ENCODE peak calls at places on chromosomes 16 and 17, in five cellular contexts. T is CD8-positive, alpha-beta T cell; W is nephron progenitor cell; I is RWPE1; N is vagina. K is an unnamed sample.

GRCh38 chr16:77881355-77882003 is 93.1 kb downstream of the VAT1L start:
- DNase-seq in W (no peak), I (no peak), N (no peak), T (no peak), K (no peak)

GRCh38 chr17:63696381-63696961 is 3.5 kb downstream of the LIMD2 start:
- DNase-seq in N (no peak), T (peak), W (peak), I (no peak), K (no peak)

GRCh38 chr16:30456302-30456701 is 10.6 kb upstream of the SEPHS2 start:
- DNase-seq in I (no peak), W (no peak), T (no peak), N (no peak), K (no peak)

GRCh38 chr17:74454197-74455024 is 12.0 kb upstream of the CD300A start:
- DNase-seq in T (peak), W (peak), I (no peak), N (no peak), K (peak)

GRCh38 chr17:62987136-62987535 is 21.1 kb downstream of the TANC2 start:
- DNase-seq in I (no peak), T (no peak), N (no peak), W (peak), K (no peak)

GRCh38 chr17:79748296-79749099 is 17.8 kb downstream of the ENPP7 start:
- DNase-seq in N (no peak), I (no peak), W (peak), T (no peak), K (no peak)

GRCh38 chr17:62739666-62740065 is 68.4 kb downstream of the MARCHF10 start:
- DNase-seq in N (no peak), T (no peak), I (no peak), W (no peak), K (no peak)

GRCh38 chr17:1899403-1900000 is 69.7 kb downstream of the RPA1 start:
- DNase-seq in T (no peak), W (no peak), I (no peak), N (no peak), K (no peak)

GRCh38 chr16:27326738-27327585 is 13.2 kb downstream of the IL4R start:
- DNase-seq in I (peak), N (no peak), T (peak), W (peak), K (no peak)
- TF ChIP-seq CTCF in I (no peak), N (no peak), T (no peak), W (no peak), K (no peak)

DNA sequence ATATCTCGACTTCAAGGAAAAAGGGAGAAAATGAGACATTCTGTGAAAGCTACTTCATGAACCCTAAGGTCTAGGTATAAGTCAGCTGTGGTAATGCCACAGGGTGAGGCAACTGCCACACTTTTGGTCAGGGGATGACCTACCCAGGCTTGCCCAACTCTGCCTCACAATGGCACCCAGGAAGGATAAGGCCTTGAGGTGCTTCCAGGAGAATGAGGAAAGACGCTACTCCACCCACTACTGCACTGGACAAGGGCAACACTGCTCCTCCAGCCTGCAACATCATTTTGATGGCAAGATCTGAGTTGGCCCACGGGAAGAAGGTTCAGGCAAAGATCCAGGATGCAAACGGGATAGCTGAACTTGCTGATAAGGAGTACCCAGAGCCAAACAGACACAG is 22.0 kb upstream of the GFOD2 start:
- DNase-seq in W (no peak), I (no peak), T (no peak), N (no peak), K (no peak)
- TF ChIP-seq CTCF in W (no peak), I (no peak), T (no peak), N (no peak), K (no peak)

GRCh38 chr16:89444151-89444723 is 46.1 kb downstream of the ANKRD11 start:
- DNase-seq in T (no peak), I (no peak), W (no peak), N (no peak), K (no peak)
- TF ChIP-seq CTCF in T (no peak), I (no peak), W (no peak), N (no peak), K (no peak)

DNA sequence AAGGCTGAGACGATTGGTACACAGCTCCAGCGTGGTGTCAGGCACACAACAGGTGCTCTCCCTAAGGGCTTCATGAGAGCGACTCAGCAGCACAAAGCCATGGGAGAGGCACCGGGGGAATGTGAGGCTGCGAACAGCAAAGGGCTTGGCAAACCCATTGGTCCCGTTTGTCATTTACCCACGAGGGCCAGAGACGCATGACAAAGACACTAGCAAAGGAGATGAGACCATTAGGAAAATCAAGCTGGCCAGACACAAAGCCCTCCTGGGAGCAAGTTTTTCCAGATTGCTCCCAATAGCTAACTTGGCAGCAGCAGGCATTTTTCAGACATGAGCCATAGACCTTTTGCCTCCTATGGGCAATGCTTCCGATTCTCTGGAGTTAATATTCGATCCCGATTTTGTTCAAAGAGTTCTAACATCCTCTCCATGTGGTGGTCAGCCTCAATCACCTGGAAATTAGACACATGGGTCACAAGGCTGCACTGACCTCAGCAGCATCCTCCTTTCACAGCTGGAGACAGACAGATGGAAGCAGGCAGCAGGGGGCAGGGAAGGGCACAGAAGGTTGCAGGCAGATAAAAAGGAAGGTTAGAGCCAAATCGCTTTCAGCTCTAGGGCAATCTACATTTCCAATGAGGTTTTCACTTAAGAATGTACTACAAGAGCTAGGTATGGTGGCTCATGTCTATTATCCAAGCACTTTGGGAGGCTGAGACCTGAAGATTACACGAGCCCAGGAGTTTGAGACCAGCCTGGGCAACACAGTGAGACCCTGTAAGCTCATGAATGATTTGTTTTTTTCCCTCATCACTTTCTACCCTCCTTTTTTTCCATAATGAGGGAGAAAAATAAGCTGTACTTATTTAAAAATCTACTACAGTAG is 38.1 kb downstream of the TK2 start:
- DNase-seq in I (peak), W (no peak), T (no peak), N (no peak), K (no peak)
- TF ChIP-seq CTCF in I (peak), W (no peak), T (no peak), N (no peak), K (no peak)

GRCh38 chr16:12468552-12468951 is 335.1 kb downstream of the CPPED1 start:
- DNase-seq in N (no peak), W (no peak), I (no peak), T (no peak), K (no peak)
- TF ChIP-seq CTCF in N (no peak), W (peak), I (no peak), T (no peak), K (peak)

DNA sequence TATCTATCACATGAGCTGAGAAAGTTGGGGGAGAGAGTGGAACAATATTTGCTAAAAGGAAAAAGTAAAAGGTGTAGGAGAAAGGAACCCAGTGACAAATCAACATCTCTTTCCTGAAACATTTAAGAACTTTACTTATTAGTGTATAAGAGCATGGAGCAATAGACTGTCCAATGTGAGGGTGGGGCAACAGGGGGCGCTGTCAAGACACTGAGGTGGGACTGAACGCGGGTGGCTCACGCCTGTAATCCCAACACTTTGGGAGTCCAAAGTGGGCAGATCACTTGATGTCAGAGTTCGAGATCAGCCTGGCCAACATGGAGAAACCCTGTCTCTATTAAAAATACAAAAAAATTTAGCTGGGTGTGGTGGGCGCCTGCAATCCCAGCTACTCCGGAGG is 21.2 kb downstream of the PCTP start:
- DNase-seq in T (no peak), W (no peak), I (no peak), N (no peak), K (no peak)
- TF ChIP-seq CTCF in T (no peak), W (no peak), I (no peak), N (no peak), K (no peak)